ENCODE peak calls at places on chromosomes 2 and 18, in eight cellular contexts. G is mammary epithelial cell; K is pancreas; U is CD8-positive, alpha-beta T cell; C is HAP-1; Z is thoracic aorta; R is PC-9; L is heart left ventricle. N is an unnamed sample. For H3K36me3 and H3K4me1, the result is how much of the 10 kb centered on the place peaks cover.

GRCh38 chr2:60051991-60052390 is 501.5 kb downstream of the BCL11A start:
- DNase-seq in G (no peak), K (no peak), U (no peak), C (no peak), Z (no peak), R (no peak), L (no peak), N (no peak)

GRCh38 chr2:177881001-177881748 is 191.4 kb downstream of the PDE11A start:
- DNase-seq in G (peak), K (no peak), U (no peak), C (no peak), Z (no peak), R (no peak), L (no peak), N (no peak)

GRCh38 chr18:65846107-65846506 is 95.3 kb downstream of the CDH7 start:
- DNase-seq in G (no peak), K (no peak), U (no peak), C (no peak), Z (no peak), R (no peak), L (no peak), N (no peak)

GRCh38 chr18:78986018-78986481 is 6.4 kb downstream of the SALL3 start:
- DNase-seq in G (no peak), K (peak), U (no peak), C (peak), Z (no peak), R (no peak), L (no peak), N (no peak)

GRCh38 chr2:157246212-157247067 is 11.1 kb upstream of the GALNT5 start:
- DNase-seq in G (peak), K (no peak), U (no peak), C (peak), Z (no peak), R (peak), L (no peak), N (no peak)

GRCh38 chr2:3635171-3636008 is 22.6 kb upstream of the ALLC start:
- DNase-seq in G (no peak), K (peak), U (no peak), C (peak), Z (no peak), R (no peak), L (peak), N (no peak)

GRCh38 chr2:8290771-8291352 is 391.0 kb upstream of the ID2 start:
- DNase-seq in G (no peak), K (no peak), U (no peak), C (no peak), Z (no peak), R (no peak), L (no peak), N (no peak)

GRCh38 chr2:96103906-96104861 is 12.2 kb downstream of the ADRA2B start:
- DNase-seq in G (no peak), K (peak), U (no peak), C (no peak), Z (no peak), R (no peak), L (peak), N (peak)

GRCh38 chr2:232269867-232270266 is 108.7 kb upstream of the ALPP start:
- DNase-seq in G (no peak), K (no peak), U (no peak), C (no peak), Z (no peak), R (no peak), L (no peak), N (no peak)

GRCh38 chr18:54924948-54925347 is 34.3 kb downstream of the CCDC68 start:
- DNase-seq in G (peak), K (no peak), U (no peak), C (no peak), Z (no peak), R (no peak), L (no peak), N (no peak)

GRCh38 chr18:3262234-3263171 is 570 bp downstream of the MYL12B start:
- DNase-seq in G (peak), K (no peak), U (peak), C (peak), Z (no peak), R (no peak), L (no peak), N (no peak)

GRCh38 chr2:16632615-16633014 is 33.0 kb downstream of the CYRIA start:
- DNase-seq in G (no peak), K (no peak), U (no peak), C (no peak), Z (no peak), R (no peak), L (no peak), N (no peak)

GRCh38 chr2:113061896-113062770 is 3.1 kb downstream of the IL36RN start:
- DNase-seq in G (no peak), K (no peak), U (no peak), C (no peak), Z (no peak), R (no peak), L (no peak), N (no peak)

GRCh38 chr18:55427951-55428350 is 160.0 kb downstream of the TCF4 start:
- DNase-seq in G (no peak), K (no peak), U (no peak), C (no peak), Z (no peak), R (no peak), L (no peak), N (no peak)

GRCh38 chr2:1556776-1557466 is 143.7 kb downstream of the TPO start:
- DNase-seq in G (no peak), K (no peak), U (no peak), C (no peak), Z (no peak), R (peak), L (no peak), N (no peak)

GRCh38 chr2:224757934-224758548 is 41.9 kb upstream of the CCDC195 start:
- DNase-seq in G (no peak), K (no peak), U (no peak), C (no peak), Z (no peak), R (no peak), L (no peak), N (no peak)

GRCh38 chr2:172398444-172398843 is 28.9 kb upstream of the ITGA6 start:
- DNase-seq in G (no peak), K (no peak), U (no peak), C (no peak), Z (no peak), R (no peak), L (no peak), N (no peak)

GRCh38 chr18:58780045-58780444 is 84.6 kb upstream of the ZNF532 start:
- DNase-seq in G (no peak), K (no peak), U (no peak), C (no peak), Z (no peak), R (no peak), L (no peak), N (no peak)

GRCh38 chr2:65396348-65397026 is 35.9 kb downstream of the SPRED2 start:
- DNase-seq in G (no peak), K (no peak), U (no peak), C (no peak), Z (peak), R (no peak), L (no peak), N (no peak)

GRCh38 chr2:69577467-69578200 is 65.9 kb downstream of the AAK1 start:
- DNase-seq in G (no peak), K (no peak), U (no peak), C (no peak), Z (no peak), R (no peak), L (no peak), N (no peak)

GRCh38 chr18:32368170-32368569 is 102.5 kb downstream of the GAREM1 start:
- DNase-seq in G (peak), K (no peak), U (no peak), C (no peak), Z (no peak), R (no peak), L (no peak), N (no peak)

GRCh38 chr2:36406296-36406695 is 50.7 kb downstream of the CRIM1 start:
- DNase-seq in G (no peak), K (no peak), U (no peak), C (no peak), Z (no peak), R (no peak), L (no peak), N (no peak)

GRCh38 chr18:4233468-4233867 is 221.6 kb downstream of the DLGAP1 start:
- DNase-seq in G (no peak), K (no peak), U (no peak), C (no peak), Z (no peak), R (no peak), L (no peak), N (no peak)

GRCh38 chr2:101329026-101329425 is 20.5 kb upstream of the RNF149 start:
- DNase-seq in G (peak), K (no peak), U (peak), C (no peak), Z (no peak), R (no peak), L (no peak), N (no peak)

GRCh38 chr2:71133603-71134002 is 3.2 kb downstream of the MPHOSPH10 start:
- DNase-seq in G (no peak), K (no peak), U (no peak), C (no peak), Z (no peak), R (no peak), L (no peak), N (no peak)

GRCh38 chr2:71130325-71131260 is at the start of gene MPHOSPH10:
- DNase-seq in G (peak), K (peak), U (peak), C (peak), Z (peak), R (peak), L (peak), N (peak)

GRCh38 chr2:71136174-71136573 is 5.7 kb downstream of the MPHOSPH10 start:
- DNase-seq in G (no peak), K (no peak), U (no peak), C (no peak), Z (no peak), R (no peak), L (no peak), N (no peak)
- H3K36me3 ChIP-seq in G (under half), K (under half), U (half or more), C (half or more), Z (half or more), R (under half), L (half or more), N (under half)

DNA sequence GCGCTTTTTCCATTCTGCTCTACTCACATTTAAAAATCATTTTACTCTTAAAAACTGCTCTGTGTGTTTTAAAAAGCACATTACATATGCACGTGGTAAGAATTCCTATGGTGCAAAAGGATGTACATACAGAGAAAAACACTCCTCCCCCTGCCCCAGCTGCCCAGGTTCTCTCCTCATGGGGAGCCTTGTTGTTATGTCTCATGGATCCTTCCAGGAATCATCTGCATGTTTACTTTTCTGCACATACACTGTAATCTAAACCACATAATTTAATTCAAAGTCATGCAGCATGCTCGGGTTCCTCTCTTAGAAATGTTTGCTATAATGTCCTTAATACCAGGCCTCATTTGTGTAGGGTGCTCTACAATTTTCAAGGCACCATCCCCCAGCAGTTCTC is 243.3 kb downstream of the LOXHD1 start:
- DNase-seq in G (no peak), K (no peak), U (no peak), C (no peak), Z (no peak), R (no peak), L (no peak), N (no peak)
- H3K4me1 ChIP-seq in G (under half), K (under half), U (under half), C (under half), Z (under half), R (under half), L (half or more), N (under half)

GRCh38 chr2:85775406-85776381 is 21.9 kb downstream of the ATOH8 start:
- DNase-seq in G (no peak), K (no peak), U (no peak), C (no peak), Z (no peak), R (no peak), L (peak), N (no peak)

GRCh38 chr2:85772841-85773491 is 19.2 kb downstream of the ATOH8 start:
- DNase-seq in G (no peak), K (no peak), U (no peak), C (no peak), Z (no peak), R (no peak), L (peak), N (no peak)

GRCh38 chr2:85772019-85772745 is 18.4 kb downstream of the ATOH8 start:
- DNase-seq in G (peak), K (peak), U (no peak), C (peak), Z (peak), R (peak), L (peak), N (peak)

GRCh38 chr2:85774126-85774978 is 20.6 kb downstream of the ATOH8 start:
- DNase-seq in G (no peak), K (no peak), U (no peak), C (no peak), Z (no peak), R (no peak), L (peak), N (no peak)

DNA sequence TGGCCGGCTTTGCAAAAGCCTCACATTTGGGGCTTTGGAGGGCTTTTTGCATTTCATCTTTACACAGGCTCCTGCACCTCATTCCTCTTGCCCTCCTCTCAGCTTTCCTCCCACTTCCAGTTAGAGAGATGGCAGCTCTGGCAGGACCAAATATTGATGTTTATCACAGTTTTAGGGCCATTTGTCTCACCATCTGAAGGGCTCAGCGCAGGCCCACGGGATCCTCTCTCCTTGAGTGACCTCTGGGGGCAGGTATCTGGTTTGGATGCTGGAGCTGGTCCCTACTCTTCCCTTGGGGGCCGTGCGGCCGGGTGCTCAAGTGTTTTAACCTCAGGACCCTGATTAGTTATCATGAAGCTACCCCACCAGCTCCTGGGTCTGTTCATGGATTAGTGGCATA is 19.9 kb downstream of the ATOH8 start:
- DNase-seq in G (no peak), K (no peak), U (no peak), C (no peak), Z (no peak), R (no peak), L (peak), N (no peak)
- H3K36me3 ChIP-seq in G (under half), K (under half), U (under half), C (under half), Z (under half), R (under half), L (under half), N (under half)

GRCh38 chr2:45964226-45964841 is 312.9 kb downstream of the PRKCE start:
- DNase-seq in G (peak), K (peak), U (no peak), C (no peak), Z (no peak), R (peak), L (peak), N (peak)
- H3K4me1 ChIP-seq in G (under half), K (under half), U (under half), C (under half), Z (under half), R (half or more), L (under half), N (under half)

GRCh38 chr2:241230435-241230834 is 42.0 kb downstream of the ANO7 start:
- DNase-seq in G (no peak), K (peak), U (no peak), C (no peak), Z (no peak), R (no peak), L (peak), N (no peak)

GRCh38 chr2:241234962-241235361 is 46.5 kb downstream of the ANO7 start:
- DNase-seq in G (no peak), K (peak), U (no peak), C (no peak), Z (no peak), R (no peak), L (peak), N (no peak)

GRCh38 chr2:241235396-241235795 is 46.9 kb downstream of the ANO7 start:
- DNase-seq in G (no peak), K (no peak), U (no peak), C (no peak), Z (no peak), R (no peak), L (no peak), N (no peak)

GRCh38 chr2:241234066-241234790 is 45.8 kb downstream of the ANO7 start:
- DNase-seq in G (no peak), K (peak), U (no peak), C (no peak), Z (no peak), R (no peak), L (peak), N (no peak)

DNA sequence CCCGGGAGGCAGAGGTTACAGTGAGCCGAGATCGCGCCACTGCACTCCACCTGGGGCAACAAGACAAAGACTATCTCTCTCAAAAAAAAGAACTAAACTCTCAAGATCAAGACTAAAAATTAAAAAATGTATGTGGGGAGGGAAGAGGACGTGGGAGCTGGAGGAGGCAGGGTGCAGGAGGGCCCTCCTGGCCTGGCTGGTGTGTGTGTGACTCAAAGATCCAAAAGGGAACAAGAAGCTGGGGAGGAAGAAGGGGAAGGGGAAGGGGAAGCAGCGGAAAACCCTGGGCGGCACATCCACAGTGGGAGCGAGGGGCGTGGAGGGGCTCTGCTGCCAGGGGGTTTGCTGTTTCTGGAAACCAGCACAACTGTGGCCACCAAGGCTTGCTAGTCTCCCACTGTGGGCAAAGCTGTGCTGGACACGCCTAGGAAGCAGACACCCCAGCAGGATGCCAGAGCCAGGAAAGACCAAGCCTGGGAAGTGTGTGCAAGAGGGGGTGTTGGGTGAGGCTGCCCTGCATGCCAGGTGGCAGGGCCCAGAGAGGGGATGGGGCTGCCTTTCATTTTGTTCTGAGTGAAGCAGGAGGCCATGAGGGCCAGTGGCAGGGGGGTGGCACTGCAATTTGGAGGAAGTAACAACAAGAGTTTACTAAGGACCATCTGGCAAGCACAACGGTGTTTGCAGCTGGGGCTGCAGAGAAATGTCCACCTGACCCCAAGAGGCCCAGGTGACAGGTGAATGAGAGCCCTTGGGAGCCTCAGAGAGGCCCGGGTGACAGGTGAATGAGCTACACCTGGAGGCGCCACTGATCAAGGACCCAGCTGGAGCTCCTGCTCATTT is 44.5 kb downstream of the ANO7 start:
- DNase-seq in G (no peak), K (no peak), U (no peak), C (no peak), Z (no peak), R (no peak), L (peak), N (peak)
- H3K36me3 ChIP-seq in G (half or more), K (half or more), U (half or more), C (half or more), Z (half or more), R (under half), L (half or more), N (under half)

DNA sequence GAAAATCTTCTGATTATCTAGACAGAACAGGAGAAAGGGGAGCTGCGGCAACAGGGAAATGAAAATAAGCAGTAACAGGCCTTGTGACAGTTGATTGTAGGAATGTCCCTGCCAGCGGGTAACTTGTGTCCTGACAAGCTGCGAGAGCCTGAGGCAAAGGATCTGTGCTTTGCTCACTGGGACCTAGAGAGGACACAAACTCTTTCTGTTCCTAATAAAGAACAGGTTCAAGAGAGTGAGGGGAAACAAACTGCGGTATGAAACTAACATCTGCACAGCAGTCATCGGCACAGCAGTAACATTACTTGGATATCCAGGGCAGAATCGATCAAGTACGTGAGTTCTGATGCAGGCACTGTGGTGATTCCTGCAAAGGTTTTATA is 103.8 kb upstream of the THOC1 start:
- DNase-seq in G (no peak), K (no peak), U (no peak), C (no peak), Z (no peak), R (no peak), L (no peak), N (no peak)
- H3K4me1 ChIP-seq in G (under half), K (under half), U (under half), C (under half), Z (under half), R (under half), L (under half), N (under half)

DNA sequence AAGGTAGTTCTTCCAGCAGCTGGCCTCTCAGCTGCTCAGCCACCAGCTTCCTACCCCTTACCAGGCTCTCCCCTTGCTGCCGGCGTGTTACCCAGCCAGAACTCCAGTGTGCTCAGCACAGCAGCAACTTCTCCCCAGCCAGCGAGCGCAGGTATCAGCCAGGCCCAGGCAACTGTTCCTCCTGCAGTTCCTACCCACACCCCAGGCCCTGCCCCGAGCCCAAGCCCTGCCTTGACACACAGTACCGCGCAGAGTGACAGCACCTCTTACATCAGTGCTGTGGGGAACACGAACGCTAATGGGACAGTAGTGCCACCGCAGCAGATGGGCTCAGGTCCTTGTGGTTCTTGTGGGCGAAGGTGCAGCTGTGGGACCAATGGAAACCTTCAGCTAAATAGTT is 52.0 kb downstream of the ZCCHC2 start:
- DNase-seq in G (no peak), K (no peak), U (no peak), C (no peak), Z (no peak), R (no peak), L (no peak), N (no peak)
- H3K36me3 ChIP-seq in G (under half), K (under half), U (under half), C (under half), Z (under half), R (under half), L (half or more), N (under half)

DNA sequence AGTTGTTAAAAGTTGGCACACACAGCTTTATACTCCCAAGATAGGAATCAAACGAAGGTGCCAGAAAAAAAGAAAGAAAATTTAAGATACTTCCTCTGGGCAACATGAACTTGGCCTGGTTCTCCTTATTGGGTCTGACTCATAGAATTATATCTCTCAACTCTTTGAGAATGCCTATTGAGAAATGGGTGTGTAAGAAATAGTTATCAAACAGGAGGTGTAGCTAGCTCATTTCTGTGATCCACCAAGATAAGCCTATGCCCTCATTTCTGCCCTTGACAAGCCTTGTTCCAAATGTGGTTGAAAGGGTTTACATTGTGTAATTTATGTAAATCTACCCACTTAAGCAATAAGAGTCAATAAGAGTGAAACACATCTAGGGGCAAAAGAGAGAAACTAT is 667.4 kb upstream of the ACVR2A start:
- DNase-seq in G (peak), K (no peak), U (no peak), C (no peak), Z (no peak), R (no peak), L (no peak), N (no peak)
- H3K4me1 ChIP-seq in G (under half), K (under half), U (under half), C (under half), Z (under half), R (under half), L (under half), N (under half)

N was measured in right lobe of liver.